ENCODE peak calls at places on chromosomes 16 and 17, in six cellular contexts. Q is stomach, G is fibroblast of mammary gland, B is dorsolateral prefrontal cortex, R is cardiac fibroblast, M is endothelial cell. I is an unnamed sample.

GRCh38 chr17:36945959-36946725 is 2.6 kb upstream of the AATF start:
- DNase-seq in Q (no peak), G (no peak), B (no peak), R (no peak), M (no peak), I (no peak)

GRCh38 chr16:72247821-72248253 is 75.9 kb upstream of the PMFBP1 start:
- DNase-seq in Q (no peak), G (peak), B (no peak), R (peak), M (no peak), I (no peak)

GRCh38 chr17:49409066-49409465 is 5.6 kb downstream of the PHB1 start:
- DNase-seq in Q (peak), G (no peak), B (no peak), R (no peak), M (no peak), I (no peak)

GRCh38 chr16:48365030-48365600 is 20.1 kb downstream of the SIAH1 start:
- DNase-seq in Q (no peak), G (peak), B (no peak), R (no peak), M (no peak), I (no peak)

GRCh38 chr17:16980813-16981731 is 9.2 kb upstream of the TNFRSF13B start:
- DNase-seq in Q (no peak), G (peak), B (no peak), R (no peak), M (no peak), I (no peak)

GRCh38 chr17:42282478-42283080 is 5.7 kb upstream of the STAT5A start:
- DNase-seq in Q (peak), G (no peak), B (no peak), R (no peak), M (no peak), I (no peak)

GRCh38 chr17:4948997-4949320 is 629 bp upstream of the PFN1 start:
- DNase-seq in Q (peak), G (peak), B (peak), R (peak), M (peak), I (peak)

GRCh38 chr16:15746332-15746731 is 96.3 kb downstream of the NDE1 start:
- DNase-seq in Q (no peak), G (no peak), B (no peak), R (no peak), M (no peak), I (no peak)

GRCh38 chr17:70668276-70668937 is 499.1 kb downstream of the KCNJ2 start:
- DNase-seq in Q (no peak), G (no peak), B (no peak), R (no peak), M (no peak), I (no peak)

GRCh38 chr17:39751016-39751543 is 13.3 kb downstream of the GRB7 start:
- DNase-seq in Q (no peak), G (no peak), B (no peak), R (no peak), M (no peak), I (no peak)

GRCh38 chr17:79907855-79908254 is 68.6 kb upstream of the CBX4 start:
- DNase-seq in Q (no peak), G (peak), B (peak), R (no peak), M (no peak), I (peak)

GRCh38 chr16:89123831-89124100 is 30.1 kb downstream of the ACSF3 start:
- DNase-seq in Q (no peak), G (no peak), B (no peak), R (no peak), M (no peak), I (no peak)

GRCh38 chr17:5683241-5683640 is 98.9 kb upstream of the NLRP1 start:
- DNase-seq in Q (no peak), G (no peak), B (no peak), R (no peak), M (no peak), I (no peak)

GRCh38 chr16:75017670-75018525 is 19.1 kb downstream of the ZNRF1 start:
- DNase-seq in Q (no peak), G (no peak), B (no peak), R (no peak), M (no peak), I (no peak)

GRCh38 chr17:7213895-7214299 is 5.7 kb downstream of the DLG4 start:
- DNase-seq in Q (peak), G (peak), B (peak), R (peak), M (peak), I (peak)

GRCh38 chr17:34760931-34761500 is 181.6 kb downstream of the TMEM132E start:
- DNase-seq in Q (no peak), G (no peak), B (no peak), R (no peak), M (no peak), I (peak)

GRCh38 chr16:63228259-63228658 is 1192.0 kb upstream of the CDH8 start:
- DNase-seq in Q (no peak), G (no peak), B (no peak), R (no peak), M (no peak), I (no peak)

GRCh38 chr16:1180772-1181714 is 28.1 kb downstream of the CACNA1H start:
- DNase-seq in Q (no peak), G (no peak), B (no peak), R (no peak), M (no peak), I (no peak)

GRCh38 chr16:19179890-19180490 is 11.9 kb downstream of the SYT17 start:
- DNase-seq in Q (peak), G (peak), B (peak), R (peak), M (peak), I (peak)

GRCh38 chr16:58366247-58367031 is 25.8 kb upstream of the GINS3 start:
- DNase-seq in Q (no peak), G (peak), B (no peak), R (peak), M (no peak), I (peak)

GRCh38 chr17:79233916-79234551 is 159.4 kb downstream of the ENGASE start:
- DNase-seq in Q (no peak), G (no peak), B (no peak), R (no peak), M (no peak), I (no peak)

GRCh38 chr17:44971776-44972483 is 3.8 kb upstream of the C1QL1 start:
- DNase-seq in Q (no peak), G (peak), B (peak), R (peak), M (no peak), I (no peak)

GRCh38 chr17:76909971-76910760 is 42.0 kb downstream of the MGAT5B start:
- DNase-seq in Q (peak), G (peak), B (peak), R (peak), M (peak), I (peak)

GRCh38 chr16:79600636-79601091 is at the start of gene MAF:
- DNase-seq in Q (peak), G (peak), B (peak), R (peak), M (peak), I (peak)

GRCh38 chr16:4411684-4412083 is 4.7 kb downstream of the CORO7 start:
- DNase-seq in Q (no peak), G (no peak), B (peak), R (no peak), M (no peak), I (no peak)

GRCh38 chr17:9239821-9240658 is 218.7 kb downstream of the NTN1 start:
- DNase-seq in Q (peak), G (peak), B (peak), R (peak), M (peak), I (peak)

GRCh38 chr17:74379495-74380085 is 12.3 kb downstream of the GPR142 start:
- DNase-seq in Q (peak), G (peak), B (peak), R (peak), M (peak), I (peak)

GRCh38 chr16:85374571-85374872 is 238.6 kb upstream of the GSE1 start:
- DNase-seq in Q (no peak), G (no peak), B (no peak), R (no peak), M (no peak), I (no peak)

GRCh38 chr17:47935961-47936360 is 5.4 kb upstream of the PNPO start:
- DNase-seq in Q (no peak), G (peak), B (no peak), R (peak), M (no peak), I (peak)

GRCh38 chr17:39631403-39631802 is 4.7 kb downstream of the PPP1R1B start:
- DNase-seq in Q (no peak), G (no peak), B (no peak), R (no peak), M (no peak), I (no peak)

GRCh38 chr17:34980681-34981537 is 597 bp downstream of the LIG3 start:
- DNase-seq in Q (peak), G (peak), B (peak), R (peak), M (peak), I (peak)

GRCh38 chr16:22141746-22142145 is 20.6 kb upstream of the SDR42E2 start:
- DNase-seq in Q (no peak), G (peak), B (no peak), R (peak), M (peak), I (peak)
- TF ChIP-seq CTCF in Q (no peak), G (peak), B (no peak), R (peak), M (peak), I (peak)

GRCh38 chr17:63497708-63498483 is 21.0 kb downstream of the ACE start:
- DNase-seq in Q (no peak), G (peak), B (no peak), R (no peak), M (peak), I (peak)
- TF ChIP-seq CTCF in Q (no peak), G (no peak), B (no peak), R (no peak), M (peak), I (peak)

DNA sequence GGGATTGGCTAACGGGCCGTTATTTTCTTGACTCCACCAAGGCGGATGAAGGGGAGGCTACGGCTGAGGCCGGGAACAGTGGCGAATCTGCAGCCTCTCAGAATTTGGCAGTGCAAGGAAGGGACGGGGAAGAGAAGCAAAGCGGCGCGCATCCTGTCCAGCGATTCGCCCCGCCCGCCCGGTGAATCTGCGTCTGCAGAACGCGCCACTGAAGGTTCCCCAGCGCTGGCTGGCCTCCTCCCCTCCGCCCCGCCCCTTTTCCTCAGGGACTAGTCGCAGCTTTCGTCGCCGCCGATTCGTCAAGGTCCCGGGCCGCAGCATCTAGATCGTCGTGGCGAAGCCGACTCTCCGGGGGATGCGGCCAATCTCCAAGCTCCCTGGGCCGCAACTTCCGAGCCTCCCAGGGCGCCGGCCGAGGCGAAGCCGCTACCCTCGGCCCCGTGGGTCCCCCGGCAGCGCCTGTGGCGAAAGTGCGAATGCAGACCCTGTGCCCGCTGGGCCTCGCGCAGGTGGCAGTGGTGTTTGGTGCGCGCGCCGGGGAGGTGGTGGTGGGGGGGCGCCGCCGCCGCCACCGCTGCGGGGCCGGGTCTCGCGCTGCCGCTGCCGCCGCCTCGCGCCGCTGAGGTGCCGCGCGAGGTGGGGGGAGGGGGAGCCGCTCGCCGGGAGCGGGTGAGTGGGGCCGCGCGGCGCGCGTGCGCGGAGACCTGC is at the start of gene SETD1A:
- DNase-seq in Q (peak), G (peak), B (peak), R (peak), M (peak), I (peak)
- TF ChIP-seq CTCF in Q (no peak), G (no peak), B (no peak), R (no peak), M (no peak), I (no peak)

GRCh38 chr16:66159987-66160386 is 206.5 kb upstream of the CDH5 start:
- DNase-seq in Q (no peak), G (peak), B (no peak), R (peak), M (no peak), I (peak)
- TF ChIP-seq CTCF in Q (no peak), G (peak), B (no peak), R (no peak), M (no peak), I (peak)

DNA sequence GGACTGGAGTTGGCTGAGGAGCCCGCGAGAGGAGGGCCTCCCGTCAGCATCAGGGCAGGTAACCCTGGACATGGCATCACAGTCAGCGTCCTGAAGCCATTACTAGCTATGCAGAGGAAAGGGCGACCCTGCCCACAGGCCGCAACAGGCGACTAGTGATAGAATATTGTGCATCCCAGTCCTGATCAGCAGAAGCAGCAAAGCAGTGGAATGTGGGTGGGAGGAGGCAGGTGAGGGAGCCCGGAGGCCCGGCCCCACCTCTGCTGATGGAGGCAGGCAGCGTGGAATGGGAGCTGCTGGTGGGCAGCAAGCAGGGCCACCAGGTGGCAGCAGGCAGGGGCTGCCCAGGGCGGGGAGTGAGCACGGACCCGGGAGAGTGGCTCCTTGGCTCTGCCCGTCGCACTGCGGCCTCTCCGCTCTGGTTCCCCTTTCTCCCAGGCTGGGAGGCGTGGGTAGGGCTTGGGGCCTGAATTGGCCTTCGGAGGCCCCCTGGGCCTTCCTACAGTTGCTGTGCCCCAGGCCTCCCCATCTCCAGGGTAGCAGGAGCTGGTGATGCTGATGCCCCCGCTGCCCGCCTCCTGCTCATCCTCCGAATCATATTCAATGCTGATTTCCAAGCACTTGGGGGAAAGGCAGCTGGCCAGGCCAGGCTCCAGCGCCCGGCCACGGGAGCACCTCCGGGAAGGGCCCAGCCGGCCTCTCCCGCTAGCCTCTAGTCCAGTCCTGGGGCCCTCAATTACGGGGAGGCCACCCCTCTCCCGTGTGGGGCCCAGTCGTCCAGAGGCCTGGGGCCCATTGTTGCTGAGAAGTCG is 20.2 kb downstream of the TSPOAP1 start:
- DNase-seq in Q (peak), G (no peak), B (no peak), R (no peak), M (peak), I (no peak)
- TF ChIP-seq CTCF in Q (no peak), G (no peak), B (no peak), R (peak), M (peak), I (peak)

I was measured in A673.